ENCODE peak calls at places on chromosomes 3 and 15, in six cellular contexts. One of them, this sample, is unnamed.

GRCh38 chr3:101932326-101933108 is 83.2 kb downstream of the NFKBIZ start:
- DNase-seq in SJSA1: no peak
- DNase-seq in activated CD8-positive, alpha-beta T cell treated with anti-CD3 and anti-CD28 coated beads, Interleukin-2, amount 10 ng/mL, durations not matched to agents 7 days and 5 days: no peak
- DNase-seq in amniotic stem cell: no peak
- DNase-seq in KBM-7: no peak
- DNase-seq in astrocyte of the spinal cord: no peak
- DNase-seq in this sample: no peak

GRCh38 chr15:35673093-35673573 is 127.2 kb upstream of the DPH6 start:
- DNase-seq in SJSA1: no peak
- DNase-seq in astrocyte of the spinal cord: no peak
- DNase-seq in activated CD8-positive, alpha-beta T cell treated with anti-CD3 and anti-CD28 coated beads, Interleukin-2, amount 10 ng/mL, durations not matched to agents 7 days and 5 days: no peak
- DNase-seq in amniotic stem cell: no peak
- DNase-seq in KBM-7: no peak
- DNase-seq in this sample: no peak

GRCh38 chr3:58119221-58119620 is 91.6 kb downstream of the DNASE1L3 start:
- DNase-seq in KBM-7: no peak
- DNase-seq in astrocyte of the spinal cord: no peak
- DNase-seq in SJSA1: no peak
- DNase-seq in activated CD8-positive, alpha-beta T cell treated with anti-CD3 and anti-CD28 coated beads, Interleukin-2, amount 10 ng/mL, durations not matched to agents 7 days and 5 days: no peak
- DNase-seq in amniotic stem cell: no peak
- DNase-seq in this sample: no peak

GRCh38 chr3:65039754-65040210 is 352.0 kb upstream of the ADAMTS9 start:
- DNase-seq in SJSA1: peak
- DNase-seq in amniotic stem cell: no peak
- DNase-seq in activated CD8-positive, alpha-beta T cell treated with anti-CD3 and anti-CD28 coated beads, Interleukin-2, amount 10 ng/mL, durations not matched to agents 7 days and 5 days: no peak
- DNase-seq in KBM-7: no peak
- DNase-seq in astrocyte of the spinal cord: peak
- DNase-seq in this sample: no peak

GRCh38 chr3:123791898-123792297 is 92.2 kb downstream of the MYLK start:
- DNase-seq in astrocyte of the spinal cord: peak
- DNase-seq in KBM-7: no peak
- DNase-seq in SJSA1: no peak
- DNase-seq in activated CD8-positive, alpha-beta T cell treated with anti-CD3 and anti-CD28 coated beads, Interleukin-2, amount 10 ng/mL, durations not matched to agents 7 days and 5 days: no peak
- DNase-seq in amniotic stem cell: no peak
- DNase-seq in this sample: no peak

GRCh38 chr3:117103645-117104044 is 394.1 kb downstream of the TUSC7 start:
- DNase-seq in activated CD8-positive, alpha-beta T cell treated with anti-CD3 and anti-CD28 coated beads, Interleukin-2, amount 10 ng/mL, durations not matched to agents 7 days and 5 days: no peak
- DNase-seq in astrocyte of the spinal cord: no peak
- DNase-seq in KBM-7: no peak
- DNase-seq in amniotic stem cell: no peak
- DNase-seq in SJSA1: no peak
- DNase-seq in this sample: no peak

GRCh38 chr3:178777718-178778411 is 241.6 kb downstream of the KCNMB2 start:
- DNase-seq in SJSA1: peak
- DNase-seq in KBM-7: no peak
- DNase-seq in activated CD8-positive, alpha-beta T cell treated with anti-CD3 and anti-CD28 coated beads, Interleukin-2, amount 10 ng/mL, durations not matched to agents 7 days and 5 days: no peak
- DNase-seq in astrocyte of the spinal cord: peak
- DNase-seq in amniotic stem cell: peak
- DNase-seq in this sample: peak

GRCh38 chr3:187382609-187383151 is 14.5 kb downstream of the RTP4 start:
- DNase-seq in activated CD8-positive, alpha-beta T cell treated with anti-CD3 and anti-CD28 coated beads, Interleukin-2, amount 10 ng/mL, durations not matched to agents 7 days and 5 days: no peak
- DNase-seq in SJSA1: peak
- DNase-seq in astrocyte of the spinal cord: no peak
- DNase-seq in amniotic stem cell: no peak
- DNase-seq in KBM-7: no peak
- DNase-seq in this sample: no peak

GRCh38 chr3:69442771-69443197 is 56.9 kb upstream of the FRMD4B start:
- DNase-seq in astrocyte of the spinal cord: no peak
- DNase-seq in KBM-7: no peak
- DNase-seq in activated CD8-positive, alpha-beta T cell treated with anti-CD3 and anti-CD28 coated beads, Interleukin-2, amount 10 ng/mL, durations not matched to agents 7 days and 5 days: no peak
- DNase-seq in amniotic stem cell: no peak
- DNase-seq in SJSA1: no peak
- DNase-seq in this sample: no peak

GRCh38 chr3:13657660-13658435 is 108.9 kb downstream of the FBLN2 start:
- DNase-seq in SJSA1: peak
- DNase-seq in amniotic stem cell: peak
- DNase-seq in activated CD8-positive, alpha-beta T cell treated with anti-CD3 and anti-CD28 coated beads, Interleukin-2, amount 10 ng/mL, durations not matched to agents 7 days and 5 days: peak
- DNase-seq in KBM-7: peak
- DNase-seq in astrocyte of the spinal cord: peak
- DNase-seq in this sample: peak

GRCh38 chr3:129836381-129837056 is 57.0 kb downstream of the TMCC1 start:
- DNase-seq in astrocyte of the spinal cord: no peak
- DNase-seq in amniotic stem cell: no peak
- DNase-seq in KBM-7: no peak
- DNase-seq in activated CD8-positive, alpha-beta T cell treated with anti-CD3 and anti-CD28 coated beads, Interleukin-2, amount 10 ng/mL, durations not matched to agents 7 days and 5 days: no peak
- DNase-seq in SJSA1: no peak
- DNase-seq in this sample: no peak

GRCh38 chr3:128348075-128348474 is 118.6 kb downstream of the DNAJB8 start:
- DNase-seq in KBM-7: no peak
- DNase-seq in SJSA1: no peak
- DNase-seq in activated CD8-positive, alpha-beta T cell treated with anti-CD3 and anti-CD28 coated beads, Interleukin-2, amount 10 ng/mL, durations not matched to agents 7 days and 5 days: no peak
- DNase-seq in amniotic stem cell: no peak
- DNase-seq in astrocyte of the spinal cord: no peak
- DNase-seq in this sample: no peak

GRCh38 chr15:33119263-33119662 is 75.3 kb downstream of the FMN1 start:
- DNase-seq in amniotic stem cell: no peak
- DNase-seq in KBM-7: no peak
- DNase-seq in astrocyte of the spinal cord: no peak
- DNase-seq in activated CD8-positive, alpha-beta T cell treated with anti-CD3 and anti-CD28 coated beads, Interleukin-2, amount 10 ng/mL, durations not matched to agents 7 days and 5 days: no peak
- DNase-seq in SJSA1: no peak
- DNase-seq in this sample: no peak

GRCh38 chr15:39851505-39852082 is 68.5 kb downstream of the GPR176 start:
- DNase-seq in SJSA1: peak
- DNase-seq in KBM-7: no peak
- DNase-seq in amniotic stem cell: no peak
- DNase-seq in activated CD8-positive, alpha-beta T cell treated with anti-CD3 and anti-CD28 coated beads, Interleukin-2, amount 10 ng/mL, durations not matched to agents 7 days and 5 days: no peak
- DNase-seq in astrocyte of the spinal cord: peak
- DNase-seq in this sample: no peak

GRCh38 chr3:38630591-38630990 is 18.9 kb downstream of the SCN5A start:
- DNase-seq in activated CD8-positive, alpha-beta T cell treated with anti-CD3 and anti-CD28 coated beads, Interleukin-2, amount 10 ng/mL, durations not matched to agents 7 days and 5 days: no peak
- DNase-seq in amniotic stem cell: no peak
- DNase-seq in astrocyte of the spinal cord: no peak
- DNase-seq in SJSA1: no peak
- DNase-seq in KBM-7: no peak
- DNase-seq in this sample: no peak

GRCh38 chr15:29411299-29411698 is 141.7 kb upstream of the NSMCE3 start:
- DNase-seq in amniotic stem cell: no peak
- DNase-seq in KBM-7: no peak
- DNase-seq in astrocyte of the spinal cord: no peak
- DNase-seq in SJSA1: no peak
- DNase-seq in activated CD8-positive, alpha-beta T cell treated with anti-CD3 and anti-CD28 coated beads, Interleukin-2, amount 10 ng/mL, durations not matched to agents 7 days and 5 days: no peak
- DNase-seq in this sample: no peak

GRCh38 chr3:126782554-126782953 is 78.5 kb downstream of the CHCHD6 start:
- DNase-seq in activated CD8-positive, alpha-beta T cell treated with anti-CD3 and anti-CD28 coated beads, Interleukin-2, amount 10 ng/mL, durations not matched to agents 7 days and 5 days: no peak
- DNase-seq in amniotic stem cell: peak
- DNase-seq in astrocyte of the spinal cord: peak
- DNase-seq in SJSA1: peak
- DNase-seq in KBM-7: no peak
- DNase-seq in this sample: peak

GRCh38 chr15:80932989-80933388 is 56.6 kb downstream of the MESD start:
- DNase-seq in activated CD8-positive, alpha-beta T cell treated with anti-CD3 and anti-CD28 coated beads, Interleukin-2, amount 10 ng/mL, durations not matched to agents 7 days and 5 days: no peak
- DNase-seq in amniotic stem cell: no peak
- DNase-seq in KBM-7: no peak
- DNase-seq in astrocyte of the spinal cord: peak
- DNase-seq in SJSA1: no peak
- DNase-seq in this sample: no peak

GRCh38 chr15:88234711-88235110 is 21.8 kb downstream of the NTRK3 start:
- DNase-seq in activated CD8-positive, alpha-beta T cell treated with anti-CD3 and anti-CD28 coated beads, Interleukin-2, amount 10 ng/mL, durations not matched to agents 7 days and 5 days: no peak
- DNase-seq in amniotic stem cell: no peak
- DNase-seq in KBM-7: no peak
- DNase-seq in SJSA1: no peak
- DNase-seq in astrocyte of the spinal cord: no peak
- DNase-seq in this sample: no peak

GRCh38 chr3:131396170-131396569 is 14.6 kb downstream of the NUDT16 start:
- DNase-seq in SJSA1: no peak
- DNase-seq in KBM-7: no peak
- DNase-seq in amniotic stem cell: no peak
- DNase-seq in astrocyte of the spinal cord: no peak
- DNase-seq in activated CD8-positive, alpha-beta T cell treated with anti-CD3 and anti-CD28 coated beads, Interleukin-2, amount 10 ng/mL, durations not matched to agents 7 days and 5 days: no peak
- DNase-seq in this sample: no peak

GRCh38 chr15:66704019-66704782 is 2.2 kb downstream of the SMAD6 start:
- DNase-seq in SJSA1: no peak
- DNase-seq in amniotic stem cell: no peak
- DNase-seq in KBM-7: no peak
- DNase-seq in activated CD8-positive, alpha-beta T cell treated with anti-CD3 and anti-CD28 coated beads, Interleukin-2, amount 10 ng/mL, durations not matched to agents 7 days and 5 days: no peak
- DNase-seq in astrocyte of the spinal cord: no peak
- DNase-seq in this sample: no peak

GRCh38 chr15:67543348-67543718 is 830 bp downstream of the MAP2K5 start:
- DNase-seq in amniotic stem cell: no peak
- DNase-seq in astrocyte of the spinal cord: no peak
- DNase-seq in activated CD8-positive, alpha-beta T cell treated with anti-CD3 and anti-CD28 coated beads, Interleukin-2, amount 10 ng/mL, durations not matched to agents 7 days and 5 days: no peak
- DNase-seq in KBM-7: no peak
- DNase-seq in SJSA1: no peak
- DNase-seq in this sample: peak

GRCh38 chr3:172369590-172370259 is 78.5 kb downstream of the GHSR start:
- DNase-seq in SJSA1: no peak
- DNase-seq in amniotic stem cell: no peak
- DNase-seq in astrocyte of the spinal cord: no peak
- DNase-seq in activated CD8-positive, alpha-beta T cell treated with anti-CD3 and anti-CD28 coated beads, Interleukin-2, amount 10 ng/mL, durations not matched to agents 7 days and 5 days: no peak
- DNase-seq in KBM-7: no peak
- DNase-seq in this sample: no peak

GRCh38 chr15:64334530-64334929 is 21.4 kb downstream of the CSNK1G1 start:
- DNase-seq in KBM-7: no peak
- DNase-seq in SJSA1: no peak
- DNase-seq in astrocyte of the spinal cord: no peak
- DNase-seq in amniotic stem cell: no peak
- DNase-seq in activated CD8-positive, alpha-beta T cell treated with anti-CD3 and anti-CD28 coated beads, Interleukin-2, amount 10 ng/mL, durations not matched to agents 7 days and 5 days: peak
- DNase-seq in this sample: no peak

GRCh38 chr3:120048355-120048754 is 45.9 kb downstream of the GSK3B start:
- DNase-seq in SJSA1: no peak
- DNase-seq in amniotic stem cell: no peak
- DNase-seq in KBM-7: no peak
- DNase-seq in activated CD8-positive, alpha-beta T cell treated with anti-CD3 and anti-CD28 coated beads, Interleukin-2, amount 10 ng/mL, durations not matched to agents 7 days and 5 days: no peak
- DNase-seq in astrocyte of the spinal cord: no peak
- DNase-seq in this sample: no peak

GRCh38 chr3:123143669-123144411 is 57.9 kb upstream of the SEC22A start:
- DNase-seq in SJSA1: peak
- DNase-seq in activated CD8-positive, alpha-beta T cell treated with anti-CD3 and anti-CD28 coated beads, Interleukin-2, amount 10 ng/mL, durations not matched to agents 7 days and 5 days: no peak
- DNase-seq in astrocyte of the spinal cord: peak
- DNase-seq in KBM-7: no peak
- DNase-seq in amniotic stem cell: no peak
- DNase-seq in this sample: no peak

GRCh38 chr3:158672293-158673176 is at the start of gene LXN:
- DNase-seq in SJSA1: no peak
- DNase-seq in activated CD8-positive, alpha-beta T cell treated with anti-CD3 and anti-CD28 coated beads, Interleukin-2, amount 10 ng/mL, durations not matched to agents 7 days and 5 days: peak
- DNase-seq in KBM-7: peak
- DNase-seq in astrocyte of the spinal cord: peak
- DNase-seq in amniotic stem cell: peak
- DNase-seq in this sample: no peak

GRCh38 chr15:43316007-43316968 is 14.1 kb downstream of the LCMT2 start:
- DNase-seq in amniotic stem cell: no peak
- DNase-seq in activated CD8-positive, alpha-beta T cell treated with anti-CD3 and anti-CD28 coated beads, Interleukin-2, amount 10 ng/mL, durations not matched to agents 7 days and 5 days: no peak
- DNase-seq in SJSA1: no peak
- DNase-seq in astrocyte of the spinal cord: no peak
- DNase-seq in KBM-7: no peak
- DNase-seq in this sample: no peak

GRCh38 chr3:156635973-156636372 is 38.4 kb upstream of the TIPARP start:
- DNase-seq in astrocyte of the spinal cord: no peak
- DNase-seq in amniotic stem cell: no peak
- DNase-seq in SJSA1: no peak
- DNase-seq in KBM-7: no peak
- DNase-seq in activated CD8-positive, alpha-beta T cell treated with anti-CD3 and anti-CD28 coated beads, Interleukin-2, amount 10 ng/mL, durations not matched to agents 7 days and 5 days: no peak
- DNase-seq in this sample: no peak

GRCh38 chr3:111577113-111577512 is 18.0 kb downstream of the ZBED2 start:
- DNase-seq in astrocyte of the spinal cord: no peak
- DNase-seq in amniotic stem cell: no peak
- DNase-seq in activated CD8-positive, alpha-beta T cell treated with anti-CD3 and anti-CD28 coated beads, Interleukin-2, amount 10 ng/mL, durations not matched to agents 7 days and 5 days: no peak
- DNase-seq in SJSA1: no peak
- DNase-seq in KBM-7: no peak
- DNase-seq in this sample: no peak

GRCh38 chr3:10983219-10983916 is 9.2 kb upstream of the SLC6A1 start:
- DNase-seq in KBM-7: peak
- DNase-seq in SJSA1: peak
- DNase-seq in astrocyte of the spinal cord: peak
- DNase-seq in activated CD8-positive, alpha-beta T cell treated with anti-CD3 and anti-CD28 coated beads, Interleukin-2, amount 10 ng/mL, durations not matched to agents 7 days and 5 days: peak
- DNase-seq in amniotic stem cell: peak
- DNase-seq in this sample: peak

GRCh38 chr3:160129459-160130061 is 95.7 kb upstream of the C3orf80 start:
- DNase-seq in KBM-7: peak
- DNase-seq in SJSA1: peak
- DNase-seq in astrocyte of the spinal cord: peak
- DNase-seq in amniotic stem cell: peak
- DNase-seq in activated CD8-positive, alpha-beta T cell treated with anti-CD3 and anti-CD28 coated beads, Interleukin-2, amount 10 ng/mL, durations not matched to agents 7 days and 5 days: no peak
- DNase-seq in this sample: peak

GRCh38 chr15:36428102-36428845 is 151.2 kb upstream of the CDIN1 start:
- DNase-seq in KBM-7: no peak
- DNase-seq in SJSA1: peak
- DNase-seq in activated CD8-positive, alpha-beta T cell treated with anti-CD3 and anti-CD28 coated beads, Interleukin-2, amount 10 ng/mL, durations not matched to agents 7 days and 5 days: no peak
- DNase-seq in astrocyte of the spinal cord: peak
- DNase-seq in amniotic stem cell: peak
- DNase-seq in this sample: peak

GRCh38 chr3:185950720-185951119 is 12.9 kb upstream of the TRA2B start:
- DNase-seq in activated CD8-positive, alpha-beta T cell treated with anti-CD3 and anti-CD28 coated beads, Interleukin-2, amount 10 ng/mL, durations not matched to agents 7 days and 5 days: no peak
- DNase-seq in KBM-7: no peak
- DNase-seq in astrocyte of the spinal cord: no peak
- DNase-seq in amniotic stem cell: no peak
- DNase-seq in SJSA1: no peak
- DNase-seq in this sample: no peak

GRCh38 chr15:94478763-94479162 is 247.4 kb downstream of the MCTP2 start:
- DNase-seq in amniotic stem cell: no peak
- DNase-seq in activated CD8-positive, alpha-beta T cell treated with anti-CD3 and anti-CD28 coated beads, Interleukin-2, amount 10 ng/mL, durations not matched to agents 7 days and 5 days: no peak
- DNase-seq in astrocyte of the spinal cord: no peak
- DNase-seq in SJSA1: no peak
- DNase-seq in KBM-7: no peak
- DNase-seq in this sample: no peak

GRCh38 chr15:50190166-50190570 is 8.2 kb downstream of the SLC27A2 start:
- DNase-seq in amniotic stem cell: no peak
- DNase-seq in activated CD8-positive, alpha-beta T cell treated with anti-CD3 and anti-CD28 coated beads, Interleukin-2, amount 10 ng/mL, durations not matched to agents 7 days and 5 days: no peak
- DNase-seq in SJSA1: no peak
- DNase-seq in KBM-7: no peak
- DNase-seq in astrocyte of the spinal cord: no peak
- DNase-seq in this sample: no peak

This sample was measured in SW 1271.